ENCODE peak calls at places on chromosomes 3 and 15, in ten cellular contexts. R is GM23338, H is left ventricle myocardium inferior, X is K562, V is AG04450, I is pancreas, J is lower lobe of right lung, S is GM12864, M is A549, F is neural progenitor cell. K is an unnamed sample.

GRCh38 chr15:72967397-72967796 is 84.9 kb upstream of the NEO1 start:
- DNase-seq in R (no peak), H (no peak), X (no peak), V (no peak), I (no peak), J (no peak), S (no peak), M (no peak), F (no peak), K (no peak)

GRCh38 chr15:76061700-76062099 is 1.9 kb downstream of the TMEM266 start:
- DNase-seq in R (no peak), H (no peak), X (no peak), V (no peak), I (no peak), J (no peak), S (no peak), M (no peak), F (no peak), K (no peak)

GRCh38 chr3:49158792-49159191 is 7.3 kb downstream of the CCDC71 start:
- DNase-seq in R (no peak), H (no peak), X (no peak), V (no peak), I (no peak), J (no peak), S (no peak), M (no peak), F (no peak), K (peak; percentile 63)

GRCh38 chr3:34683851-34684250 is 885.4 kb downstream of the PDCD6IP start:
- DNase-seq in R (peak; percentile 80), H (peak; percentile 61), X (peak; percentile 75), V (no peak), I (peak; percentile 21), J (peak; percentile 76), S (no peak), M (peak; percentile 2), F (peak; percentile 79), K (no peak)

GRCh38 chr3:158354713-158355112 is 216.3 kb upstream of the MLF1 start:
- DNase-seq in R (no peak), H (no peak), X (no peak), V (no peak), I (no peak), J (no peak), S (no peak), M (no peak), F (no peak), K (no peak)

GRCh38 chr15:34701536-34701935 is 53.3 kb downstream of the GJD2 start:
- DNase-seq in R (peak; percentile 29), H (no peak), X (no peak), V (no peak), I (no peak), J (no peak), S (no peak), M (no peak), F (peak; percentile 41), K (no peak)

GRCh38 chr3:109081746-109082510 is 36.0 kb downstream of the MORC1 start:
- DNase-seq in R (peak; percentile 85), H (no peak), X (peak; percentile 29), V (peak; percentile 10), I (peak; percentile 23), J (no peak), S (peak; percentile 68), M (peak; percentile 19), F (peak; percentile 66), K (peak; percentile 57)

GRCh38 chr15:69410290-69410874 is 3.8 kb upstream of the KIF23 start:
- DNase-seq in R (peak; percentile 67), H (no peak), X (no peak), V (no peak), I (no peak), J (no peak), S (no peak), M (peak; percentile 84), F (peak; percentile 64), K (no peak)

GRCh38 chr15:77992356-77993222 is 84.9 kb downstream of the TBC1D2B start:
- DNase-seq in R (no peak), H (no peak), X (no peak), V (no peak), I (peak; percentile 53), J (peak; percentile 36), S (no peak), M (no peak), F (no peak), K (no peak)

DNA sequence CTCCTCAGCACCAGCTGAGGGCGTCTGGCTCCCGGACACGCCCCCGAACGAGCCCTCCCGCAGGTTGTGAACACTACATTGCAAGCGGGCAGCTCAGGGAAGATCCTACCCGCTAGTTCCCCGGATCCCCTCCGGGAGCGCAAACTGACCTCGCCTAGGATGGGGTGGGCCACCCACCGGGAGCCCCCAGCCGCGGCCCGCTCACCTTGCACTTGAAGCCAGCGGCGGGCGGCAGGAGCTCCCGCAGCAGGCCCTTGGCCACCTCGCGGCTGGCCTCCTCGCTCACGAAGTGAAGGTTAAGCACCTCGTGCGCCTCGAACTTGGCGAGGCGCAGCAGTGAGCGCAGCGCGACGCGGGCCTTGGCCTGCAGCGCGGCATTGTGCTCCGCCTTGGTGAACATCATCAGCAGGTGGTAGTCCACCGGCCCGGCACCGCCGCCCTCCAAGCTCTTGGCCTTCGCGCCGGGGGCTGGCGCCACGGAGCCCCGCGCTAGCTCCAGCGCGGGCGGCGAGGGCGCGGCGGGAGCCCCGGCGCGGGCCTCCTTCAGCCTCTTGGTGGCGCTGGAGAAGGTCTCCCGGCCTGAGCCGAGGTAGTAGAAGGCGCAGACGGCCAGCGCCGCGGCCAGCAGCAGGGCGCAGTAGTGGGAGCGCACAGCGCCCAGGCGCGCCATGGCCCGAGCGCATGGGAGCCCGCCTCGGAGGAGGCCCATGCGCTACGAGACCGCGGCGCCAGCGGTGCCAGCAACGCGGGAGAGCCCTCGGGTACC is 426 bp downstream of the XXYLT1 start:
- DNase-seq in R (peak; percentile 80), H (no peak), X (peak; percentile 81), V (no peak), I (peak; percentile 61), J (no peak), S (no peak), M (peak; percentile 27), F (peak; percentile 91), K (no peak)
- TF ChIP-seq CTCF in R (peak; percentile 43), H (peak; percentile 75), X (peak; percentile 83), V (peak; percentile 49), I (peak; percentile 38), J (peak; percentile 60), S (peak; percentile 62), M (peak; percentile 56), F (peak; percentile 62), K (peak; percentile 38)

GRCh38 chr15:29139072-29139471 is 130.6 kb downstream of the NSMCE3 start:
- DNase-seq in R (no peak), H (no peak), X (no peak), V (no peak), I (no peak), J (no peak), S (no peak), M (no peak), F (no peak), K (no peak)

GRCh38 chr15:29141206-29141907 is 128.3 kb downstream of the NSMCE3 start:
- DNase-seq in R (no peak), H (no peak), X (no peak), V (no peak), I (no peak), J (no peak), S (no peak), M (no peak), F (no peak), K (no peak)

GRCh38 chr15:29138260-29138659 is 131.4 kb downstream of the NSMCE3 start:
- DNase-seq in R (no peak), H (no peak), X (no peak), V (no peak), I (no peak), J (no peak), S (no peak), M (no peak), F (no peak), K (no peak)

GRCh38 chr15:29140475-29141172 is 129.0 kb downstream of the NSMCE3 start:
- DNase-seq in R (peak; percentile 57), H (no peak), X (no peak), V (no peak), I (no peak), J (no peak), S (no peak), M (no peak), F (no peak), K (no peak)

DNA sequence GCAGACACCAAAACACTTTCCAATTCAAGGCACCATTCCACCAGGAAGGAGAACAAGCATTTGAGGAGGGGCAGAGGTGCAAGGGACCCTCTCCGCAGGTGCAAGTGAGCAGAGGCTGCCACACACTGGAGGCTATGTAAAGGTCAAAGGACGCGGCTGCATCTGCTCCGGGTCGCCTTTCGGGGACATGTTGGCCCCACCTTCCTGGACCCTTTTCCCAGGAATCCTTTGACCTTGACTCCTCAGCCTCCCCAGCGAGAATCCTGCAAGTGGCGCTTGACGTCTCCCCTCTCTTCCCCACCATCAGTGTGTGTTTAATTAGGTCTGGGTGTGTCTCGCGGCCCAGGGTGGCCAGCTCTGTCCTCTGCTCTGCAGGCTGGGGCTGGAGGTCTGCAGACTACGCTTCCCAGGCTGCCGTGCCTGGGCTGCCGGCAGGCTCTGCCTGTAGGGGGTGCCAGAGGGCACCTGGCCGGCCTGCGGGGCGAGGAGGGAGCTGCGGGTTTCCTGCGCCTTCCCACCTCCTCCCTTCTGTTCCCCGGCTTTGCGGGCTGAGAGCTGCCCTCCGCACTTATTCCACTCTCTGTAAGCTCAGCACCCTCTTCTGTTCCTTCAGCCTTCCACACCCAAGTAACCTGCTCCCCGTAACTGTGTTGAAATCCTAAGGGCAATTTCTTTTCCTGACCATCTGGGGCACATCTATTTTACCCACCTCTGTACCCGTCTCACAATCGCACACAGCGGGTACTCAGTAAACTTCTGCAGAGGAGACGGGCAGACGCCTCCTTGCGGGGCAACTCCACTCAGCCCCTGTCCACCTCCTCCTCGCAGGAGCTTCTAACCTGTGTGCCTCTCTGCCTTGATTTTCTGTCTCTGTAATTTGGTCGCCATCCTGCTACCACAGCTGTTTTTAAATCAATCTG is 129.8 kb downstream of the NSMCE3 start:
- DNase-seq in R (peak; percentile 83), H (no peak), X (peak; percentile 72), V (no peak), I (peak; percentile 48), J (no peak), S (no peak), M (peak; percentile 86), F (peak; percentile 85), K (no peak)
- H3K4me3 ChIP-seq in R (peak overlapping the region; percentile 61), H (peak overlapping the region; percentile 19), X (no peak overlapping the region), V (no peak overlapping the region), I (peak overlapping the region; percentile 29), J (no peak overlapping the region), S (no peak overlapping the region), M (no peak overlapping the region), F (peak overlapping the region; percentile 38), K (peak overlapping the region; percentile 17)

GRCh38 chr15:41860049-41860828 is 21.6 kb downstream of the PLA2G4B start:
- DNase-seq in R (no peak), H (no peak), X (peak; percentile 40), V (no peak), I (no peak), J (no peak), S (no peak), M (no peak), F (peak; percentile 51), K (no peak)
- TF ChIP-seq CTCF in R (peak; percentile 19), H (peak; percentile 42), X (peak; percentile 27), V (no peak), I (no peak), J (no peak), S (no peak), M (no peak), F (peak; percentile 36), K (peak; percentile 8)

DNA sequence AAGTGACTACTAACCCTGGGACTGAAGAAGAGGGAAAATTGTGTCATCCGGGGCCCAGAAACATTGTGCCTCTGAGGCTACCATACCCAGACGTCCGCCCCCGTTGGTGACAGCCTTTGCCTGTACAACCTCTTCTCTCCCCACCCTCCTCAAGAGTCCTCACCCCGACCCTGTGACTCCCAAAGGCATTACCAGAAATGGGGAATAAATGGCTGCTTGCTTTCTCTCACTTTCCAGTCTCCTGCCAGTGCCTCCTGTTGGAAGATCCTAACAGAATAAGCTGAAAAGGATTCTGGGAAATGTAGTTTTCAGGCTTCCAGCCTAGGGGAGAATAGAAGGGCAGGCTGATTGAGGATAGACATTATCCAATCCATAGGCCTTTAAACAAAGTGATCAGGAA is 30.8 kb upstream of the SLC25A36 start:
- DNase-seq in R (peak; percentile 93), H (no peak), X (peak; percentile 31), V (no peak), I (no peak), J (no peak), S (no peak), M (peak; percentile 13), F (peak; percentile 74), K (no peak)
- H3K4me3 ChIP-seq in R (peak overlapping the region; percentile 43), H (peak overlapping the region; percentile 38), X (peak overlapping the region; percentile 27), V (no peak overlapping the region), I (no peak overlapping the region), J (no peak overlapping the region), S (no peak overlapping the region), M (no peak overlapping the region), F (peak overlapping the region; percentile 46), K (peak overlapping the region; percentile 17)